ENCODE peak calls at places on chromosomes 7 and 10, in four cellular contexts. K is HepG2, E is K562, B is GM12878. N is an unnamed sample.

GRCh38 chr10:89861584-89862287 is 160.3 kb downstream of the KIF20B start:
- DNase-seq in E (no peak), B (no peak), K (no peak), N (no peak)

GRCh38 chr7:29588900-29589696 is 25.5 kb downstream of the PRR15 start:
- DNase-seq in K (peak; percentile 43), E (peak; percentile 70), B (peak; percentile 4), N (peak; percentile 85)

GRCh38 chr7:13874783-13875182 is 114.7 kb downstream of the ETV1 start:
- DNase-seq in B (no peak), K (no peak), E (no peak), N (no peak)

GRCh38 chr7:127718325-127718724 is 66.3 kb downstream of the SND1 start:
- DNase-seq in K (no peak), E (no peak), B (no peak), N (no peak)

GRCh38 chr7:30330134-30331111 is 46.0 kb downstream of the ZNRF2 start:
- DNase-seq in E (no peak), B (peak; percentile 74), K (no peak), N (no peak)

GRCh38 chr10:101535949-101536348 is 52.1 kb downstream of the POLL start:
- DNase-seq in K (no peak), E (peak; percentile 14), B (no peak), N (no peak)

GRCh38 chr10:124003481-124004371 is 89.7 kb downstream of the CHST15 start:
- DNase-seq in E (no peak), K (no peak), B (no peak), N (no peak)

GRCh38 chr10:525565-526315 is 163.7 kb downstream of the DIP2C start:
- DNase-seq in K (no peak), B (no peak), E (no peak), N (no peak)

GRCh38 chr7:78020131-78020873 is 221.7 kb downstream of the PHTF2 start:
- DNase-seq in E (peak; percentile 80), K (peak; percentile 51), B (peak; percentile 17), N (peak; percentile 75)

GRCh38 chr7:22853674-22854157 is 31.1 kb upstream of the TOMM7 start:
- DNase-seq in E (no peak), K (no peak), B (no peak), N (peak; percentile 70)

GRCh38 chr7:28890137-28890536 is 68.0 kb downstream of the TRIL start:
- DNase-seq in E (no peak), B (no peak), K (no peak), N (peak; percentile 96)

GRCh38 chr7:112173214-112173905 is 32.8 kb downstream of the DOCK4 start:
- DNase-seq in K (no peak), B (no peak), E (no peak), N (no peak)

GRCh38 chr10:112981553-112981952 is 31.5 kb downstream of the TCF7L2 start:
- DNase-seq in B (peak; percentile 89), E (no peak), K (no peak), N (no peak)

GRCh38 chr10:44703241-44704155 is 207.6 kb upstream of the TMEM72 start:
- DNase-seq in K (no peak), E (no peak), B (no peak), N (no peak)

GRCh38 chr7:144780071-144780608 is 55.7 kb downstream of the TPK1 start:
- DNase-seq in B (no peak), K (no peak), E (no peak), N (no peak)

GRCh38 chr7:99270702-99271101 is 1.9 kb upstream of the MYH16 start:
- DNase-seq in K (peak; percentile 43), B (no peak), E (no peak), N (peak; percentile 53)

GRCh38 chr7:135238112-135238744 is 4.6 kb downstream of the STRA8 start:
- DNase-seq in K (no peak), B (no peak), E (peak; percentile 91), N (peak; percentile 69)

GRCh38 chr7:117901089-117901797 is 28.0 kb upstream of the CTTNBP2 start:
- DNase-seq in B (no peak), E (no peak), K (no peak), N (peak; percentile 13)

GRCh38 chr7:140526901-140527664 is 47.8 kb upstream of the MKRN1 start:
- DNase-seq in K (no peak), B (no peak), E (no peak), N (no peak)

GRCh38 chr7:27836525-27836924 is 96.6 kb downstream of the TAX1BP1 start:
- DNase-seq in K (no peak), E (no peak), B (no peak), N (no peak)

GRCh38 chr7:79241288-79242055 is 212.0 kb downstream of the MAGI2 start:
- DNase-seq in B (no peak), K (no peak), E (no peak), N (no peak)

GRCh38 chr10:31467791-31468535 is 148.9 kb downstream of the ZEB1 start:
- DNase-seq in K (peak; percentile 61), E (no peak), B (no peak), N (peak; percentile 87)

GRCh38 chr10:109237050-109237449 is 686.3 kb downstream of the XPNPEP1 start:
- DNase-seq in B (no peak), K (no peak), E (no peak), N (no peak)

GRCh38 chr10:88236121-88236743 is 346.9 kb downstream of the RNLS start:
- DNase-seq in E (no peak), K (no peak), B (no peak), N (no peak)

GRCh38 chr7:47574473-47575328 is 7.2 kb downstream of the TNS3 start:
- DNase-seq in K (peak; percentile 74), E (no peak), B (peak; percentile 56), N (no peak)

GRCh38 chr10:112955736-112956421 is 5.8 kb downstream of the TCF7L2 start:
- DNase-seq in B (no peak), K (no peak), E (no peak), N (no peak)

GRCh38 chr10:84308481-84309304 is 19.7 kb upstream of the CCSER2 start:
- DNase-seq in B (peak; percentile 26), E (no peak), K (no peak), N (no peak)

GRCh38 chr10:72952901-72953223 is 1.7 kb downstream of the PLA2G12B start:
- DNase-seq in K (peak; percentile 71), E (no peak), B (no peak), N (no peak)

GRCh38 chr10:72951760-72952159 is 2.8 kb downstream of the PLA2G12B start:
- DNase-seq in E (no peak), K (no peak), B (no peak), N (no peak)

GRCh38 chr10:72954230-72954595 is 393 bp downstream of the PLA2G12B start:
- DNase-seq in E (no peak), K (peak; percentile 5), B (no peak), N (no peak)

GRCh38 chr10:72953687-72954086 is 919 bp downstream of the PLA2G12B start:
- DNase-seq in B (no peak), K (peak; percentile 21), E (no peak), N (peak; percentile 62)

GRCh38 chr10:72952189-72952900 is 2.3 kb downstream of the PLA2G12B start:
- DNase-seq in E (no peak), K (peak; percentile 16), B (no peak), N (peak; percentile 60)
- H3K4me3 ChIP-seq in E (no peak overlapping the region), K (peak overlapping the region; percentile 73), B (no peak overlapping the region), N (no peak overlapping the region)

GRCh38 chr10:70270952-70271351 is 12.9 kb downstream of the NPFFR1 start:
- DNase-seq in K (no peak), E (no peak), B (peak; percentile 24), N (no peak)

GRCh38 chr10:70274643-70275042 is 9.2 kb downstream of the NPFFR1 start:
- DNase-seq in K (no peak), E (no peak), B (no peak), N (no peak)

GRCh38 chr10:70271996-70272924 is 11.5 kb downstream of the NPFFR1 start:
- DNase-seq in K (no peak), B (no peak), E (no peak), N (no peak)

GRCh38 chr10:70269741-70270140 is 14.1 kb downstream of the NPFFR1 start:
- DNase-seq in E (no peak), B (no peak), K (no peak), N (no peak)

DNA sequence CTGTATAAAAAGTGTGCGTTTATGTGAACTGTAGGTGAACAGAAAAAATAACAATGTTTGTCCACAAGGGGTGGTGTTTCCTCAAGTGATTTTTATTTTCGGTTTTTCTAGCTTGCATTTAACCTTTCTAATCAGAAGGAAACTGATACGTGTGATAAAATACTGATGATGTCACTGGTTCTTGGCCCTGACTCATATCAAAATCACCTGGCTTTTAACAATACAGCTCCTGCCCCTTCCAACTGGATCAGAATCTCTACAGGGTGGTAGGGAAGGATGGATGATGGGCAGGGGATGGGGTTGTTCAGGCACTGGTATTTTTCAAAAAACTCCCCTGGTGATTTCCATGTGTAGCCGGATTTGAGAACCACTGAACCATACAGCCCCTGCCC is 10.9 kb downstream of the NPFFR1 start:
- DNase-seq in E (peak; percentile 34), B (peak; percentile 74), K (no peak), N (no peak)
- TF ChIP-seq JUNB in E (no peak), B (peak; percentile 93), K (no peak), N (no peak)

DNA sequence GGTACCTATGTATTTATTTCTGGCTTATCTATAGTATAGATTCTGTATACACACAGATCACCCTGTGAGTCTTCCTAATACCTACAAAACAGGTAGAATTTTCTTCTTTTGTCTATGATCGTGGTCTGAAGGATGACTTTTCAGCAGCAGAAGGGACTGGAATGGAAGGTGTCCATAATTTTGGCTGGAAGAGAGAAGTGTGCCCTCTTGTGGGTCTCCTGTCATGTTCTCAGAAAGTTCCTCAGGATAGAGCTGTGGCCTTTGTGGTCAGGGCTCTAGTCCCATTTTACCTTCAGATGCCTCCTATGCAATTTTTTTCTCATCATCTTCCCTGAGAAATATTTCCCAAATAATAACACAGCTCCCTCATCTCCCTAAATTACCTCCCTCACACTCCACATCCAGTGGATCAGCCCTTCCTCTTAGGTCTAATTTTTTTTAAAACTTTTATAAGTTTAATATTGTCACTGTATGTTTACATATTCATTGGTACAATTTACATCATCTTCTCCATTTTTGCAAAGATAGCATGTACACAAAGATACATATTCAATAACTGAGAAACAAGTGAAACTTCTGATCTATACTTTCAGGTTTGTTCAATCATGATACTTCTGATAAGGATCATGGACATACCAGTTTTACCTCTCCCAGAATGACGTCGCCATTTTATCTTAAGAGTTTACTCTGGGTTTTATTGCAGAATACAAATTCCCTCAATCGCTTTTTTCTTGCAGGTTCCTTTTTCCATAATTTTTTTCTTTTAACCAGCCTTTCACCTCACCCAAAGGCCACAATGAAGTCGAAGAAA is 112.7 kb downstream of the REEP3 start:
- DNase-seq in K (peak; percentile 42), E (peak; percentile 41), B (no peak), N (peak; percentile 62)
- TF ChIP-seq CREB1 in K (no peak), E (no peak), B (no peak), N (no peak)

DNA sequence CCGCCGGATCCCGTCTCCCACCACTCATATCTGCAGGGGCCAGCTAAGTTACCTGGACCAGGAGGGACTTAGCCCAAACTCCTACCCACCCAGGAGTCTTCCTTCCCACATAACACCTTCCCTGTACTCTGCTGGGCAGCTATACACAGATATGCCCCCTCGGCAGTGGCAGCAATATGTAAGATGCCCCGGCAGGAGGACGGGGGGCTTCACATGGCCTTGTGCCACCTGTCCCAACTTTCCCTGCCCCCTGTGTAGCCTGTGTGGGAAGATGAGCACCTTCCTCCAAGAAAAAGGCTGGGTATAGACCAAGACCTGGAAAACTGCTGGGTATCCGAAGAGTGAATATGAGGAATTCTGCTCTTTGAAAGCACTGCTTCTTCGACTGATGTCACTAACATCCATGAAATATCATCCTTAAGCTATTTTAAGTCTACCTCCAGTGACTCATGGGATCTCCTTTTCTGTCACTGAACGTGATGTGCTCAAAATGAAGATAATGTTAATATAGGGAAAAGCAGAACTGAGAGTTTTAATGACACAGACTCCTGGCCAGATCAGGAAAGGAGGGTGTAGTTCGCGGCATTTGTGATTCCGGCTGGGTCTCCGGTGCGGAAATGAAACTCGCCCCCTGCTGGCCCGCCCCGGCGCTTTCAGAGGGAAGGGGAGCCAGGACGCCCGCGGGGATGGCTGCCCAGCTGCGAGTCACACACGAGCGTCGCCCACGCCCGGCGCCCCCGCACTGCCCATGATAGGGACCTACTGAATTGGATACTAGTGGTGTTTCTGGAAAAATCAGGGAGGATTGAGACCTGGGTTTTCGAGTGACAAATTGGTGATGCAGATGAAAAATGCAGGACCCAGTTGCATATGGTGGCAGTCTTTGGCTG is 256.9 kb upstream of the NFE2L3 start:
- DNase-seq in B (peak; percentile 63), E (peak; percentile 72), K (no peak), N (peak; percentile 78)
- H3K4me3 ChIP-seq in B (peak overlapping the region; percentile 58), E (peak overlapping the region; percentile 4), K (no peak overlapping the region), N (peak overlapping the region; percentile 72)